ENCODE peak calls at places on chromosomes 3 and 15, in four cellular contexts. G is Caco-2, Q is A673, D is spleen. M is an unnamed sample.

GRCh38 chr3:4821975-4822374 is 157.3 kb upstream of the BHLHE40 start:
- DNase-seq in G (no peak), Q (no peak), D (peak; percentile 87), M (no peak)

GRCh38 chr15:73573572-73573971 is 59.6 kb downstream of the NPTN start:
- DNase-seq in D (no peak), Q (peak; percentile 67), G (no peak), M (no peak)

GRCh38 chr3:55405436-55405835 is 81.7 kb downstream of the WNT5A start:
- DNase-seq in D (no peak), G (no peak), Q (peak; percentile 3), M (no peak)

GRCh38 chr3:86828751-86829150 is 162.2 kb downstream of the VGLL3 start:
- DNase-seq in Q (no peak), D (no peak), G (no peak), M (no peak)

GRCh38 chr3:5082658-5083030 is 39.4 kb upstream of the ARL8B start:
- DNase-seq in Q (no peak), G (no peak), D (no peak), M (no peak)

GRCh38 chr3:137572931-137573330 is 191.2 kb upstream of the SOX14 start:
- DNase-seq in D (no peak), G (no peak), Q (no peak), M (no peak)

GRCh38 chr3:54691230-54691900 is 236.5 kb downstream of the LRTM1 start:
- DNase-seq in D (no peak), G (no peak), Q (peak; percentile 17), M (peak; percentile 25)

GRCh38 chr15:64464271-64465005 is 4.1 kb downstream of the ZNF609 start:
- DNase-seq in Q (no peak), G (no peak), D (no peak), M (no peak)

GRCh38 chr3:182738583-182739514 is 54.5 kb upstream of the ATP11B start:
- DNase-seq in Q (no peak), D (no peak), G (peak; percentile 68), M (peak; percentile 10)

GRCh38 chr3:121896823-121897222 is 2.6 kb downstream of the SLC15A2 start:
- DNase-seq in G (no peak), Q (peak; percentile 6), D (no peak), M (no peak)

GRCh38 chr3:114213669-114214541 is 23.5 kb downstream of the ZNF80 start:
- DNase-seq in Q (peak; percentile 71), G (no peak), D (peak; percentile 86), M (peak; percentile 91)

GRCh38 chr3:194333212-194333980 is 17.7 kb downstream of the CPN2 start:
- DNase-seq in D (peak; percentile 97), G (peak; percentile 90), Q (peak; percentile 93), M (no peak)

GRCh38 chr3:128343287-128344045 is 123.2 kb downstream of the DNAJB8 start:
- DNase-seq in D (peak; percentile 29), G (peak; percentile 82), Q (peak; percentile 12), M (peak; percentile 7)

GRCh38 chr3:129571605-129572547 is 28.9 kb downstream of the H1-8 start:
- DNase-seq in Q (no peak), G (no peak), D (no peak), M (no peak)

GRCh38 chr3:79414821-79415220 is 353.0 kb downstream of the ROBO1 start:
- DNase-seq in Q (no peak), D (no peak), G (no peak), M (no peak)

GRCh38 chr3:72973031-72973723 is 23.4 kb upstream of the PPP4R2 start:
- DNase-seq in D (no peak), Q (no peak), G (peak; percentile 96), M (no peak)

GRCh38 chr3:183500349-183500748 is 55.2 kb downstream of the KLHL6 start:
- DNase-seq in D (no peak), G (no peak), Q (no peak), M (no peak)

GRCh38 chr3:146218880-146219866 is 31.7 kb downstream of the PLSCR4 start:
- DNase-seq in G (no peak), D (no peak), Q (peak; percentile 47), M (no peak)

GRCh38 chr15:51681303-51681963 is at the start of gene SCG3:
- DNase-seq in G (peak; percentile 77), D (peak; percentile 87), Q (peak; percentile 82), M (peak; percentile 28)

GRCh38 chr3:146396792-146397191 is 72.6 kb downstream of the PLSCR2 start:
- DNase-seq in D (no peak), G (no peak), Q (no peak), M (no peak)

GRCh38 chr3:11558002-11558401 is 85.7 kb downstream of the VGLL4 start:
- DNase-seq in G (no peak), Q (no peak), D (no peak), M (peak; percentile 51)

GRCh38 chr15:47194718-47195117 is 522.6 kb upstream of the SEMA6D start:
- DNase-seq in Q (peak; percentile 68), D (no peak), G (no peak), M (no peak)

GRCh38 chr3:152272771-152273242 is 4.1 kb downstream of the MBNL1 start:
- DNase-seq in Q (no peak), G (no peak), D (no peak), M (no peak)

GRCh38 chr3:68764554-68764953 is 167.8 kb downstream of the TAFA4 start:
- DNase-seq in Q (no peak), G (no peak), D (no peak), M (no peak)

GRCh38 chr15:38706956-38707355 is 142.3 kb upstream of the RASGRP1 start:
- DNase-seq in D (no peak), Q (no peak), G (no peak), M (no peak)

GRCh38 chr15:42143866-42144625 is 12.4 kb downstream of the PLA2G4F start:
- DNase-seq in D (peak; percentile 56), Q (no peak), G (peak; percentile 23), M (no peak)

GRCh38 chr3:79297242-79297641 is 470.6 kb downstream of the ROBO1 start:
- DNase-seq in D (no peak), G (no peak), Q (peak; percentile 7), M (peak; percentile 64)

GRCh38 chr15:22904736-22905135 is 66.3 kb downstream of the NIPA2 start:
- DNase-seq in D (peak; percentile 55), G (no peak), Q (no peak), M (no peak)

GRCh38 chr3:56680054-56680453 is 3.0 kb downstream of the TASOR start:
- DNase-seq in Q (no peak), D (no peak), G (no peak), M (no peak)

GRCh38 chr3:119637679-119638525 is 22.5 kb downstream of the POPDC2 start:
- DNase-seq in D (no peak), Q (peak; percentile 24), G (no peak), M (peak; percentile 74)

GRCh38 chr3:50537421-50538129 is 30.0 kb downstream of the C3orf18 start:
- DNase-seq in D (no peak), G (no peak), Q (no peak), M (no peak)

GRCh38 chr15:59232476-59232875 is 25.8 kb downstream of the LDHAL6B start:
- DNase-seq in Q (no peak), D (no peak), G (no peak), M (peak; percentile 88)

GRCh38 chr3:63753567-63753966 is 65.5 kb upstream of the C3orf49 start:
- DNase-seq in Q (peak; percentile 9), G (no peak), D (no peak), M (no peak)
- H3K4me3 ChIP-seq in Q (no peak overlapping the region), G (no peak overlapping the region), D (no peak overlapping the region), M (no peak overlapping the region)

GRCh38 chr3:48684054-48684349 is 1.7 kb downstream of the NCKIPSD start:
- DNase-seq in Q (no peak), G (no peak), D (no peak), M (no peak)
- H3K36me3 ChIP-seq in Q (peaks cover 3% of the 10 kb centered on the region), G (peaks cover 9% of the 10 kb centered on the region), D (peaks cover 58% of the 10 kb centered on the region), M (peaks cover 7% of the 10 kb centered on the region)

GRCh38 chr15:57537072-57537471 is 54.6 kb upstream of the MYZAP start:
- DNase-seq in Q (peak; percentile 97), D (no peak), G (no peak), M (peak; percentile 57)
- TF ChIP-seq CTCF in Q (peak; percentile 42), D (no peak), G (no peak), M (no peak)

GRCh38 chr3:17724122-17724521 is 18.3 kb downstream of the TBC1D5 start:
- DNase-seq in G (no peak), D (no peak), Q (no peak), M (no peak)
- H3K4me3 ChIP-seq in G (no peak overlapping the region), D (no peak overlapping the region), Q (no peak overlapping the region), M (no peak overlapping the region)

GRCh38 chr3:14125193-14126016 is 553 bp downstream of the TMEM43 start:
- DNase-seq in Q (peak; percentile 86), D (no peak), G (peak; percentile 63), M (peak; percentile 68)
- H3K36me3 ChIP-seq in Q (peaks cover 31% of the 10 kb centered on the region), D (peaks cover 55% of the 10 kb centered on the region), G (peaks cover 5% of the 10 kb centered on the region), M (peaks cover 2% of the 10 kb centered on the region)

GRCh38 chr3:160343132-160343531 is 55.9 kb downstream of the IFT80 start:
- DNase-seq in Q (peak; percentile 48), G (no peak), D (no peak), M (no peak)

GRCh38 chr3:160346511-160346910 is 52.5 kb downstream of the IFT80 start:
- DNase-seq in G (no peak), Q (no peak), D (no peak), M (no peak)
- TF ChIP-seq CTCF in G (no peak), Q (no peak), D (no peak), M (no peak)

DNA sequence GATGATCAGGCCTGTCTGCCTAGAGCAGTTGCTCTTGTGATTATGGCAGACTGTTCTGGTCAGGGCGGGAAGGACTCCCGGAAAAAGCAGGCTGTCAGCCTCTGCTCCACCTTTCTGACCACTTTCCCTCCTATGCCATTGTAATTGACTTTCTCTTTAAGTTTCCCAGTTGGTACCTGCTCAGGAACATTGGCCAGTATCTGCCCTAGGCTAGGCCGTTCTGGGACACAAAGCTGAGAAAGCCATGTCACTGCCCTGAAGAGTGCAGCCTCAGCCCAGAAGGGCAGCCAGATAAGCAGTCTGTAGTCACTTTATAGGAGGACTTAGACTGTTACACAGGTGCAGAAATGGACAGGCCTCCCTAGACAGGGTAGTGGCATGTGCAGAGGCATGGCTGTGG is 80.8 kb downstream of the CLSTN2 start:
- DNase-seq in G (no peak), D (no peak), Q (no peak), M (no peak)
- H3K4me3 ChIP-seq in G (no peak overlapping the region), D (no peak overlapping the region), Q (no peak overlapping the region), M (no peak overlapping the region)

GRCh38 chr15:89114974-89115373 is 26.7 kb downstream of the ABHD2 start:
- DNase-seq in Q (no peak), G (no peak), D (no peak), M (no peak)

GRCh38 chr15:89111352-89111751 is 23.1 kb downstream of the ABHD2 start:
- DNase-seq in G (no peak), D (no peak), Q (no peak), M (no peak)

GRCh38 chr15:89111961-89112340 is 23.7 kb downstream of the ABHD2 start:
- DNase-seq in G (no peak), Q (no peak), D (no peak), M (no peak)

GRCh38 chr15:89112341-89112971 is 24.2 kb downstream of the ABHD2 start:
- DNase-seq in Q (no peak), D (no peak), G (no peak), M (no peak)

DNA sequence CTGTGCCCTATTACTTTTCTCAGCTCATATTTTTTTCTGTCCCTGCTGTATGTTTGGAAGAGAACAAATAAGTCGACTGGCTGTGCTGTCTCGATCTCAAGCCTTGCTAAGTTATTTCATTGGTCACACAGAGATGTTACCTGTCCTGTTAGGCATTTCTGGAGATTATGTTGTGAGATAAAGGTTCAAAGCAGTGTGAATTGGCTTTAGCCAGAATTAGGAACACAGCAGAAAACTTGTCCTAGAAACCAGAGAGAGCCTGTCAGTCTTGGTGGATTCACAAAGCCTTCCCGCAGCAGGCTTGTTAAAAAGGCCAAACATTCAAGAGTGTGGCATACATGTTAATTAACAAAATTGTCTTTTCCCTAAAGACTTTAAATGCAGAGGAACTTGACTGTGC is 25.0 kb downstream of the ABHD2 start:
- DNase-seq in G (no peak), Q (no peak), D (no peak), M (no peak)
- H3K36me3 ChIP-seq in G (peaks cover 2% of the 10 kb centered on the region), Q (no peaks in the 10 kb centered on the region), D (peaks cover 65% of the 10 kb centered on the region), M (peaks cover 1% of the 10 kb centered on the region)